ENCODE peak calls at places on chromosomes 16 and 17, in five cellular contexts. O, H, C, S and J are unnamed samples.

GRCh38 chr17:16001498-16001897 is 1.9 kb downstream of the TTC19 start:
- DNase-seq in O (no peak), S (no peak), C (no peak), H (no peak), J (no peak)

GRCh38 chr16:58019866-58020538 is 5.6 kb upstream of the MMP15 start:
- DNase-seq in C (no peak), H (no peak), O (no peak), S (no peak), J (no peak)

GRCh38 chr16:69270395-69270794 is 40.8 kb upstream of the VPS4A start:
- DNase-seq in C (no peak), S (no peak), H (peak; percentile 51), O (no peak), J (no peak)

GRCh38 chr16:12201863-12202262 is 225.3 kb downstream of the SNX29 start:
- DNase-seq in H (no peak), C (no peak), O (no peak), S (no peak), J (no peak)

GRCh38 chr16:70481929-70482536 is 27.6 kb downstream of the FCSK start:
- DNase-seq in C (no peak), H (peak; percentile 66), S (no peak), O (no peak), J (no peak)

GRCh38 chr16:30185683-30186421 is 2.5 kb downstream of the CORO1A start:
- DNase-seq in H (no peak), O (peak; percentile 23), C (peak; percentile 71), S (peak; percentile 91), J (no peak)

GRCh38 chr16:1167276-1168107 is 14.6 kb downstream of the CACNA1H start:
- DNase-seq in S (no peak), O (no peak), C (no peak), H (no peak), J (peak; percentile 6)

GRCh38 chr16:80580109-80580832 is 39.5 kb downstream of the DYNLRB2 start:
- DNase-seq in O (no peak), H (no peak), S (peak; percentile 70), C (peak; percentile 32), J (no peak)

GRCh38 chr16:68378436-68379415 is 67.9 kb downstream of the PRMT7 start:
- DNase-seq in S (no peak), O (no peak), H (no peak), C (no peak), J (no peak)

GRCh38 chr16:57949595-57950238 is 21.2 kb downstream of the CNGB1 start:
- DNase-seq in O (no peak), S (no peak), C (no peak), H (no peak), J (no peak)

GRCh38 chr17:34364741-34365140 is 1.7 kb upstream of the CCL1 start:
- DNase-seq in O (no peak), H (no peak), S (no peak), C (no peak), J (no peak)

GRCh38 chr17:42387663-42388380 is 420 bp downstream of the STAT3 start:
- DNase-seq in C (peak; percentile 31), H (peak; percentile 59), S (no peak), O (peak; percentile 55), J (no peak)

GRCh38 chr16:68778551-68779231 is 41.6 kb downstream of the CDH1 start:
- DNase-seq in O (no peak), S (no peak), H (no peak), C (no peak), J (no peak)

GRCh38 chr17:65219124-65219523 is 82.0 kb downstream of the RGS9 start:
- DNase-seq in H (no peak), O (no peak), S (no peak), C (no peak), J (no peak)

GRCh38 chr16:28990375-28991040 is 5.7 kb downstream of the LAT start:
- DNase-seq in S (no peak), C (no peak), H (no peak), O (no peak), J (no peak)

GRCh38 chr16:25265968-25266367 is 8.3 kb upstream of the ZKSCAN2 start:
- DNase-seq in O (no peak), S (no peak), C (no peak), H (no peak), J (no peak)

GRCh38 chr17:76983431-76983830 is 115.2 kb downstream of the MGAT5B start:
- DNase-seq in O (no peak), S (no peak), C (no peak), H (no peak), J (no peak)

GRCh38 chr16:12758031-12758669 is 45.5 kb downstream of the CPPED1 start:
- DNase-seq in H (no peak), S (no peak), O (no peak), C (no peak), J (no peak)

GRCh38 chr16:81210807-81211206 is 27.7 kb upstream of the BCO1 start:
- DNase-seq in C (no peak), S (no peak), H (no peak), O (no peak), J (no peak)

GRCh38 chr17:59618894-59619312 is 792 bp upstream of the CLTC start:
- DNase-seq in O (no peak), S (no peak), C (no peak), H (peak; percentile 98), J (peak; percentile 70)

GRCh38 chr17:79046501-79047280 is 22.7 kb downstream of the C1QTNF1 start:
- DNase-seq in O (no peak), H (peak; percentile 34), S (no peak), C (no peak), J (no peak)

GRCh38 chr16:11621539-11621919 is 34.8 kb upstream of the LITAF start:
- DNase-seq in C (no peak), S (no peak), O (no peak), H (no peak), J (no peak)

GRCh38 chr16:58506241-58507194 is 6.6 kb downstream of the NDRG4 start:
- DNase-seq in O (no peak), C (no peak), H (no peak), S (no peak), J (no peak)

GRCh38 chr16:83992624-83993023 is 24.6 kb downstream of the NECAB2 start:
- DNase-seq in O (peak; percentile 25), H (peak; percentile 29), C (no peak), S (no peak), J (no peak)

GRCh38 chr17:30336369-30337171 is 2.7 kb upstream of the TMIGD1 start:
- DNase-seq in O (no peak), S (peak; percentile 69), H (peak; percentile 43), C (peak; percentile 41), J (peak; percentile 80)

GRCh38 chr17:66146394-66146793 is 45.5 kb downstream of the CEP112 start:
- DNase-seq in O (no peak), H (no peak), S (no peak), C (no peak), J (no peak)

GRCh38 chr17:65364408-65364807 is 197.0 kb downstream of the AXIN2 start:
- DNase-seq in O (no peak), S (no peak), C (no peak), H (no peak), J (no peak)

GRCh38 chr17:33292184-33292980 is 713 bp downstream of the ASIC2 start:
- DNase-seq in C (no peak), H (no peak), O (no peak), S (no peak), J (peak; percentile 12)

GRCh38 chr17:61770752-61771533 is 92.4 kb downstream of the BRIP1 start:
- DNase-seq in C (no peak), O (no peak), S (no peak), H (peak; percentile 39), J (no peak)

GRCh38 chr17:38328620-38329019 is 15.1 kb downstream of the GPR179 start:
- DNase-seq in S (no peak), H (no peak), C (no peak), O (no peak), J (no peak)

GRCh38 chr16:66832661-66833305 is 2.0 kb upstream of the NAE1 start:
- DNase-seq in C (no peak), S (no peak), O (no peak), H (peak; percentile 61), J (no peak)

GRCh38 chr16:68066763-68067162 is 18.4 kb upstream of the NFATC3 start:
- DNase-seq in O (no peak), C (no peak), S (no peak), H (no peak), J (no peak)

GRCh38 chr16:82855471-82855870 is 228.7 kb downstream of the CDH13 start:
- DNase-seq in H (peak; percentile 13), S (no peak), C (no peak), O (no peak), J (no peak)
- H3K9me3 ChIP-seq in H (no peaks in the 10 kb centered on the region), S (no peaks in the 10 kb centered on the region), C (no peaks in the 10 kb centered on the region), O (no peaks in the 10 kb centered on the region), J (no peaks in the 10 kb centered on the region)

DNA sequence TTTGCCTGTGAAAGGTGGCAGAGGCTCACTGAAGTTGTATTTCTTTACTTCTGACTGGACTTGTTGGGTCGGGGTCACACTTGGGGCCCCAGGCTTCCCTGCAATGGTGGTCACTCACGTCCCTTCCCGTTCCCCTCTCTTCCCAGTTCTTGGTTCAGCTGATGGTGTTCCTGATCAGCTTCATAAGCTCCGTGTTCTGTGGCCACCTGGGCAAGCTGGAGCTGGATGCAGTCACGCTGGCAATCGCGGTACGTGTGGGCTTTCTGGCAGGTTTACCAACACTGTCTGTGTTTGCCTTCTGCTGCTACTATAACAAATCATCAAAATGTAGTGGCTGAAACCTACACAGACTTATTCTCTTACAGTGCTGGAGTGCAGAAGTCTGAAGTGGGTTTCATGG is 8.6 kb downstream of the SLC47A1 start:
- DNase-seq in O (no peak), C (no peak), S (no peak), H (no peak), J (no peak)
- H3K27me3 ChIP-seq in O (no peaks in the 10 kb centered on the region), C (no peaks in the 10 kb centered on the region), S (no peaks in the 10 kb centered on the region), H (no peaks in the 10 kb centered on the region), J (no peaks in the 10 kb centered on the region)

GRCh38 chr16:35296962-35297653 is 1837.7 kb downstream of the TP53TG3F start:
- DNase-seq in C (no peak), O (no peak), H (no peak), S (no peak), J (no peak)
- H3K9me3 ChIP-seq in C (no peaks in the 10 kb centered on the region), O (no peaks in the 10 kb centered on the region), H (no peaks in the 10 kb centered on the region), S (no peaks in the 10 kb centered on the region), J (no peaks in the 10 kb centered on the region)

GRCh38 chr17:39669897-39670735 is 1.9 kb downstream of the PNMT start:
- DNase-seq in O (no peak), C (no peak), S (no peak), H (no peak), J (no peak)

GRCh38 chr17:39668141-39668924 is at the start of gene PNMT:
- DNase-seq in C (peak; percentile 44), S (peak; percentile 64), H (peak; percentile 86), O (no peak), J (peak; percentile 87)

GRCh38 chr17:39671651-39672521 is 3.6 kb downstream of the PNMT start:
- DNase-seq in H (peak; percentile 49), S (no peak), C (no peak), O (no peak), J (no peak)

GRCh38 chr17:39672522-39673334 is 4.5 kb downstream of the PNMT start:
- DNase-seq in O (no peak), C (no peak), S (no peak), H (no peak), J (no peak)

GRCh38 chr17:39670746-39671145 is 2.5 kb downstream of the PNMT start:
- DNase-seq in S (no peak), C (no peak), H (no peak), O (no peak), J (no peak)
- H3K27me3 ChIP-seq in S (peaks cover 7% of the 10 kb centered on the region), C (peaks cover 15% of the 10 kb centered on the region), H (peaks cover 61% of the 10 kb centered on the region), O (peaks cover 25% of the 10 kb centered on the region), J (no peaks in the 10 kb centered on the region)